ENCODE peak calls at places on chromosomes 11 and 22, in nine cellular contexts. C is PC-3; G is upper lobe of right lung; Q is colonic mucosa; X is adrenal gland; E is DND-41; R is CD4-positive, alpha-beta memory T cell; B is CD8-positive, alpha-beta T cell; D is heart left ventricle. I is an unnamed sample.

GRCh38 chr11:31870609-31871309 is 59.6 kb upstream of the PAX6 start:
- DNase-seq in E (peak; percentile 50), D (peak; percentile 31), C (peak; percentile 67), Q (peak; percentile 37), X (peak; percentile 47), R (no peak), B (peak; percentile 3), G (no peak), I (no peak)

GRCh38 chr11:111378773-111379499 is at the start of gene POU2AF1:
- DNase-seq in D (no peak), Q (no peak), E (peak; percentile 89), B (peak; percentile 37), X (no peak), G (no peak), C (no peak), R (peak; percentile 71), I (no peak)

GRCh38 chr22:47597041-47597440 is 834.6 kb downstream of the TBC1D22A start:
- DNase-seq in E (no peak), Q (no peak), C (no peak), G (peak; percentile 34), R (no peak), D (no peak), X (no peak), B (no peak), I (no peak)

GRCh38 chr22:35440129-35440528 is 40.2 kb downstream of the MCM5 start:
- DNase-seq in G (no peak), R (no peak), Q (no peak), X (no peak), E (no peak), C (no peak), D (no peak), B (no peak), I (no peak)

GRCh38 chr11:19597876-19598275 is 114.8 kb upstream of the NAV2 start:
- DNase-seq in E (no peak), X (no peak), D (no peak), Q (no peak), C (no peak), B (no peak), R (no peak), G (no peak), I (peak; percentile 73)

GRCh38 chr22:44616882-44617655 is 84.9 kb upstream of the PRR5 start:
- DNase-seq in Q (no peak), D (peak; percentile 65), R (no peak), X (no peak), E (no peak), C (no peak), G (no peak), B (no peak), I (no peak)

GRCh38 chr22:29004647-29005371 is 56.8 kb downstream of the C22orf31 start:
- DNase-seq in D (peak; percentile 48), X (peak; percentile 59), B (no peak), C (no peak), E (peak; percentile 14), Q (peak; percentile 68), G (peak; percentile 83), R (no peak), I (no peak)

GRCh38 chr11:73598719-73599379 is 937 bp upstream of the FAM168A start:
- DNase-seq in G (no peak), D (no peak), X (no peak), C (no peak), R (no peak), E (no peak), B (no peak), Q (no peak), I (no peak)

DNA sequence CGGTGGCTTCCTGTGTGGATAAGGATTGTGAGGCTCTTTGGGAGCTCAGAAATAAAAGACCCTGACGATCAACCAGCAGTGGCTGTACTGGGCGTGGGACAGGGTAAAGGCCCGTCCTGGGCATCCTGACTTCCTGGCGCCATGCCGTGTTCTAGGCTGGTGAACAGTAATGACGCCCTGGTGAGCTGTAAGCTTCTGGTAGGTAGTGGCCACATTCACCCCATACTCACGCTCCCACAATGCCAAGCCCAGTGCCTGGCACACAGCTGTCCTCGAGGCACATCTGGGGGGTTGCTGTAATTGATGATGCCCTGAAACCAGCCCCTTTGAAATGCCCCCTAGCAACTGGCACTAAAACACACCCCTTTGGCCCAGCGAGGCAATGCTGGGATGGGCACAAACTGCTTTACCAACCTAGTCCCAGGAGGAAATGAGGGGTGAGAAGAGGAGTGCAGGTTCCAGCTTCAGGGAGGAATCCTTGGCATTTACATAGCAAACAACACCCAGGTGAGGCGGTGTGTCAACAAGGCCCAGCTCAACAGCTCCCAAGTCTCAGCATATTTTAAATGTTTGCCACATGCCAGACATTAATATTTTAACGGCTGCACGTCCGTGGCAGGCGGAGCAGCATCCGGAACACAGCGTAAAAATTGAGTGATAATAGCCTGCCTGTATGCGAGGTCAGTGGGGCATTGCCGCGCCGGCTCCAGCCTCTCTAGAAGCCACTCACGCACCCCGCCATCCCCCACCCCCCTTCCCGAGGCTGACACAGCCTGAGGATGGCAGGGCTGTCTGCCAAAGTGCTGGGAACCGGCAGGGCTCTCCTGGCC is 79.3 kb downstream of the DSCAML1 start:
- DNase-seq in B (no peak), Q (peak; percentile 53), G (peak; percentile 82), X (no peak), C (peak; percentile 57), D (peak; percentile 44), R (no peak), E (no peak), I (no peak)
- H3K27ac ChIP-seq in B (no peak overlapping the region), Q (peak overlapping the region; percentile 36), G (peak overlapping the region; percentile 42), X (no peak overlapping the region), C (no peak overlapping the region), D (no peak overlapping the region), R (no peak overlapping the region), E (no peak overlapping the region), I (no peak overlapping the region)

GRCh38 chr11:78239781-78240180 is 51.1 kb downstream of the USP35 start:
- DNase-seq in G (no peak), D (no peak), C (no peak), B (no peak), Q (no peak), E (no peak), R (no peak), X (peak; percentile 5), I (no peak)
- H3K27ac ChIP-seq in G (no peak overlapping the region), D (no peak overlapping the region), C (no peak overlapping the region), B (no peak overlapping the region), Q (no peak overlapping the region), E (peak overlapping the region; percentile 26), R (no peak overlapping the region), X (no peak overlapping the region), I (no peak overlapping the region)

DNA sequence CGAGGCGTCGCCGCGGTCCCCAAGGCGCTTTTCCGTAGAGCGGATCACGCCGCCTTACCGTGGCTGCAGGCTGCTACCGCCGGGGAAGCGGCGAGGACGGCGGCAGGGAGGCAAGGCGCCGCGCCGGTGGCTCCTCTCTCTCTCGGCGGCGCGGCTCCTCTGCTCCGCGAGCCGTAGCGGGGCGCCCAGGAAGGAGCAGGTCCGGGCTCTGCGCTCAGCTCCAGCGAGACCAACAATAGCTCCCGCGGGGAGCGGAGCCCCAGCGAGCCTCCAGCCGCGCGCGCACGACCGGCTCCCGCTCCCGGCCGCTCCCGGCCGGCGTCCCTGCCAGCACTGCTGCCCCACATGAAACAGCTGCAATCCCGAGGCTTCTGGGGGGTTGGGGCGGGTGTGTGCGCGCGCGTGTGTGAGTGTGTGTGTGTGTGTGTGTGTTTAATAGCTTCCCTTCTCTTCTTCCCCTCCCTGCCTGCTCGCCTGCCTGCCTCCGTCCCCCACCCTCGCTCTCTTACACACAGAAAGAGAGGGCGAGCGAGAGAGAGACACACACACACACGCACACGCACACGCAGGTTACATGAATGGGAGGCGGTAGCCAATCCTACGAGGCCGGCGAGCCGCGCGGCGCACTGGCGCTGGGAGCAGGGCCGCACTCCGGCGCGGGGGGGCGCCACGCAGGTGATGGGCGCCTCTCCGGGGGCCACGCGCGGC is at the start of gene TENM4:
- DNase-seq in X (peak; percentile 81), R (no peak), D (peak; percentile 65), E (no peak), Q (peak; percentile 35), C (peak; percentile 16), B (no peak), G (peak; percentile 70), I (peak; percentile 84)
- H3K27ac ChIP-seq in X (peak within 1 kb of the TSS; percentile 47), R (no peak within 1 kb of the TSS), D (peak within 1 kb of the TSS; percentile 57), E (no peak within 1 kb of the TSS), Q (no peak within 1 kb of the TSS), C (no peak within 1 kb of the TSS), B (no peak within 1 kb of the TSS), G (no peak within 1 kb of the TSS), I (peak within 1 kb of the TSS; percentile 82)

DNA sequence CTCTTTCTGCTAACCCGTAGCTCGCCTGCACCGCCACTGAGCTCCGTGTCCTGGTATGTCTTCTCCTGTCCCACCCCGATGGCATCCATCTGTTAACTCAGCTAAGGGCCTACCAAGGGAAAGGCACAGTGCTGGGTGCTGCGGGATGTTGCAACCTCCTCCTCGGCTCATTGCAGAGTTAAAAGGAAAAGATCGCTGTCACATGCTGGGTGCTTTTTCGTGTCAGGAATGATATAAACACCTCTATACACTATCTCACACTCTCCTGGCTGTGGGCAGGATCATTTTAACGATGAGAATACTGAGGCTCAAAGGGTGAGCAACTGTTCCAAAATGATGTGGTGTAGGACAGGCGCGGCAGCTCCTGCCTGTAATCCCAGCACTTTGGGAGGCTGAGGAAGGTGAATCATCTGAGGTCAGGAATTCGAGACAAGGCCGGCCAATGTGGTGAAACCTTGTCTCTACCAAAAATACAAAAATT is 10.1 kb downstream of the TXN2 start:
- DNase-seq in D (no peak), X (no peak), Q (no peak), G (no peak), R (no peak), B (no peak), E (no peak), C (peak; percentile 61), I (no peak)
- H3K27ac ChIP-seq in D (no peak overlapping the region), X (peak overlapping the region; percentile 59), Q (peak overlapping the region; percentile 19), G (no peak overlapping the region), R (no peak overlapping the region), B (no peak overlapping the region), E (no peak overlapping the region), C (peak overlapping the region; percentile 44), I (peak overlapping the region; percentile 24)